ENCODE peak calls at places on chromosome 12, in nine cellular contexts. K is CD4-positive, alpha-beta T cell; E is bronchial epithelial cell; H is foreskin fibroblast; I is AG04450; W is left ventricle myocardium inferior; O is SK-N-SH; S is upper lobe of right lung; Z is GM20000. F is an unnamed sample.

GRCh38 chr12:94140556-94140955 is 7.8 kb upstream of the PLXNC1 start:
- DNase-seq in O (peak; percentile 58), W (no peak), E (peak; percentile 6), H (peak; percentile 34), I (no peak), Z (peak; percentile 54), K (no peak), S (no peak), F (no peak)

GRCh38 chr12:85656561-85656960 is 179.6 kb downstream of the RASSF9 start:
- DNase-seq in Z (no peak), E (no peak), I (no peak), K (no peak), S (no peak), O (no peak), H (no peak), W (no peak), F (no peak)

GRCh38 chr12:50188875-50189575 is 21.9 kb upstream of the CERS5 start:
- DNase-seq in O (no peak), S (no peak), W (no peak), H (no peak), Z (peak; percentile 16), I (no peak), E (no peak), K (no peak), F (no peak)

GRCh38 chr12:3441435-3441834 is 49.6 kb upstream of the PRMT8 start:
- DNase-seq in I (no peak), Z (no peak), W (no peak), O (no peak), E (no peak), S (no peak), K (no peak), H (no peak), F (no peak)

GRCh38 chr12:89461649-89462612 is 62.7 kb downstream of the GALNT4 start:
- DNase-seq in O (peak; percentile 36), H (peak; percentile 74), W (no peak), Z (peak; percentile 42), S (no peak), E (peak; percentile 75), K (no peak), I (peak; percentile 58), F (no peak)

GRCh38 chr12:27602516-27602915 is 78.5 kb downstream of the PPFIBP1 start:
- DNase-seq in Z (no peak), W (no peak), O (no peak), I (no peak), H (no peak), K (no peak), E (peak; percentile 41), S (no peak), F (no peak)

GRCh38 chr12:113889076-113889475 is 77.0 kb downstream of the RBM19 start:
- DNase-seq in S (no peak), W (no peak), E (no peak), Z (no peak), K (no peak), I (no peak), H (peak; percentile 63), O (peak; percentile 45), F (no peak)

GRCh38 chr12:95959107-95959506 is 16.0 kb downstream of the AMDHD1 start:
- DNase-seq in Z (no peak), S (no peak), I (no peak), K (no peak), E (no peak), H (peak; percentile 34), O (peak; percentile 53), W (no peak), F (no peak)

GRCh38 chr12:120259418-120260202 is 5.9 kb downstream of the PXN start:
- DNase-seq in O (no peak), W (peak; percentile 57), H (peak; percentile 40), Z (no peak), E (no peak), I (no peak), K (no peak), S (no peak), F (no peak)

GRCh38 chr12:14849664-14850063 is 6.3 kb upstream of the ART4 start:
- DNase-seq in K (no peak), I (no peak), H (peak; percentile 85), W (no peak), Z (no peak), S (no peak), E (peak; percentile 26), O (no peak), F (no peak)

GRCh38 chr12:43044241-43044640 is 454.7 kb upstream of the PRICKLE1 start:
- DNase-seq in K (no peak), W (no peak), H (no peak), S (no peak), I (no peak), E (no peak), O (no peak), Z (no peak), F (no peak)

GRCh38 chr12:75692883-75693282 is 181.5 kb upstream of the KRR1 start:
- DNase-seq in I (no peak), O (no peak), Z (no peak), W (no peak), K (no peak), S (no peak), E (no peak), H (peak; percentile 62), F (no peak)

GRCh38 chr12:8637666-8638065 is 25.0 kb downstream of the MFAP5 start:
- DNase-seq in W (no peak), O (no peak), K (no peak), S (no peak), I (no peak), E (no peak), H (no peak), Z (no peak), F (no peak)

GRCh38 chr12:129868566-129868965 is 35.3 kb downstream of the TMEM132D start:
- DNase-seq in S (no peak), H (no peak), I (no peak), E (no peak), O (no peak), Z (no peak), K (no peak), W (no peak), F (no peak)

GRCh38 chr12:30753761-30754382 is 879 bp downstream of the CAPRIN2 start:
- DNase-seq in O (peak; percentile 20), Z (no peak), I (no peak), K (no peak), S (no peak), H (peak; percentile 34), W (no peak), E (peak; percentile 13), F (no peak)

GRCh38 chr12:33472299-33472698 is 32.7 kb upstream of the SYT10 start:
- DNase-seq in E (peak; percentile 40), K (no peak), W (no peak), H (no peak), S (no peak), I (no peak), Z (no peak), O (no peak), F (no peak)

GRCh38 chr12:51910691-51911090 is 3.4 kb downstream of the ACVRL1 start:
- DNase-seq in S (peak; percentile 55), E (no peak), O (peak; percentile 59), K (no peak), Z (no peak), H (no peak), W (no peak), I (no peak), F (no peak)

GRCh38 chr12:108806350-108806749 is 51.0 kb downstream of the SSH1 start:
- DNase-seq in I (no peak), K (no peak), S (no peak), W (no peak), Z (no peak), E (no peak), H (no peak), O (no peak), F (no peak)

GRCh38 chr12:57019983-57020719 is 3.8 kb upstream of the TAC3 start:
- DNase-seq in O (no peak), E (peak; percentile 63), W (no peak), H (no peak), Z (no peak), I (no peak), K (no peak), S (no peak), F (no peak)

GRCh38 chr12:77339610-77340009 is 274.2 kb upstream of the E2F7 start:
- DNase-seq in W (no peak), E (peak; percentile 9), O (no peak), K (no peak), S (no peak), H (peak; percentile 90), Z (no peak), I (no peak), F (no peak)

GRCh38 chr12:59839514-59839913 is 243.7 kb downstream of the SLC16A7 start:
- DNase-seq in H (peak; percentile 43), S (no peak), I (no peak), K (no peak), W (no peak), E (peak; percentile 37), O (no peak), Z (no peak), F (no peak)

GRCh38 chr12:26471560-26471959 is 276.2 kb downstream of the SSPN start:
- DNase-seq in I (no peak), W (no peak), H (peak; percentile 62), E (no peak), Z (peak; percentile 68), S (no peak), K (no peak), O (no peak), F (no peak)
- TF ChIP-seq CTCF in I (no peak), W (no peak), H (no peak), E (no peak), Z (no peak), S (no peak), K (no peak), O (no peak), F (no peak)

GRCh38 chr12:110317921-110318320 is 36.9 kb downstream of the ATP2A2 start:
- DNase-seq in K (no peak), E (no peak), O (no peak), I (no peak), W (no peak), Z (no peak), H (peak; percentile 43), S (no peak), F (no peak)

GRCh38 chr12:110316861-110317260 is 35.8 kb downstream of the ATP2A2 start:
- DNase-seq in S (no peak), E (no peak), H (peak; percentile 85), W (no peak), Z (no peak), O (no peak), K (no peak), I (peak; percentile 56), F (no peak)

GRCh38 chr12:110320548-110320947 is 39.5 kb downstream of the ATP2A2 start:
- DNase-seq in I (no peak), K (no peak), E (no peak), Z (no peak), H (no peak), W (no peak), S (no peak), O (no peak), F (no peak)
- TF ChIP-seq CTCF in I (no peak), K (no peak), E (no peak), Z (no peak), H (no peak), W (no peak), S (no peak), O (no peak), F (no peak)

GRCh38 chr12:80192087-80192486 is 92.8 kb downstream of the OTOGL start:
- DNase-seq in S (no peak), O (no peak), W (no peak), I (no peak), E (no peak), K (no peak), H (no peak), Z (no peak), F (no peak)
- TF ChIP-seq CTCF in S (no peak), O (no peak), W (no peak), I (no peak), E (no peak), K (no peak), H (no peak), Z (no peak), F (no peak)

GRCh38 chr12:47268501-47269459 is 189.0 kb upstream of the AMIGO2 start:
- DNase-seq in O (no peak), K (no peak), Z (peak; percentile 34), E (peak; percentile 71), S (no peak), H (no peak), W (no peak), I (no peak), F (no peak)
- TF ChIP-seq CTCF in O (no peak), K (no peak), Z (no peak), E (no peak), S (no peak), H (no peak), W (no peak), I (no peak), F (no peak)